ENCODE peak calls at places on chromosomes 5 and 9, in four cellular contexts. One of them, this sample, is unnamed. For H3K79me2 and H4K20me1, the result is how much of the 10 kb centered on the place peaks cover.

GRCh38 chr9:16131269-16131668 is 578.4 kb downstream of the CCDC171 start:
- DNase-seq in astrocyte: no peak
- DNase-seq in PC-3: peak
- DNase-seq in fibroblast of lung: peak
- DNase-seq in this sample: peak

GRCh38 chr5:175214152-175214551 is 229.8 kb downstream of the DRD1 start:
- DNase-seq in astrocyte: peak
- DNase-seq in PC-3: peak
- DNase-seq in fibroblast of lung: peak
- DNase-seq in this sample: peak

GRCh38 chr5:173458819-173459218 is 130.6 kb upstream of the STC2 start:
- DNase-seq in astrocyte: no peak
- DNase-seq in PC-3: peak
- DNase-seq in fibroblast of lung: peak
- DNase-seq in this sample: peak

GRCh38 chr5:136018814-136019777 is 9.7 kb upstream of the TGFBI start:
- DNase-seq in astrocyte: peak
- DNase-seq in PC-3: no peak
- DNase-seq in fibroblast of lung: peak
- DNase-seq in this sample: peak

GRCh38 chr5:143179126-143179740 is 224.3 kb downstream of the NR3C1 start:
- DNase-seq in astrocyte: no peak
- DNase-seq in PC-3: no peak
- DNase-seq in fibroblast of lung: no peak
- DNase-seq in this sample: no peak

GRCh38 chr5:141250576-141250975 is 5.4 kb downstream of the PCDHB15 start:
- DNase-seq in astrocyte: no peak
- DNase-seq in PC-3: no peak
- DNase-seq in fibroblast of lung: no peak
- DNase-seq in this sample: no peak

GRCh38 chr9:101486693-101487442 is 46.8 kb upstream of the RNF20 start:
- DNase-seq in astrocyte: peak
- DNase-seq in PC-3: no peak
- DNase-seq in fibroblast of lung: peak
- DNase-seq in this sample: peak

GRCh38 chr5:151132959-151133358 is 24.6 kb downstream of the ANXA6 start:
- DNase-seq in astrocyte: no peak
- DNase-seq in PC-3: no peak
- DNase-seq in fibroblast of lung: no peak
- DNase-seq in this sample: no peak

GRCh38 chr9:127180457-127181314 is 58.3 kb upstream of the ANGPTL2 start:
- DNase-seq in astrocyte: no peak
- DNase-seq in PC-3: no peak
- DNase-seq in fibroblast of lung: no peak
- DNase-seq in this sample: no peak

GRCh38 chr9:4292781-4293180 is 7.1 kb downstream of the GLIS3 start:
- DNase-seq in astrocyte: peak
- DNase-seq in PC-3: no peak
- DNase-seq in fibroblast of lung: peak
- DNase-seq in this sample: peak

GRCh38 chr5:16849821-16850220 is 86.3 kb downstream of the MYO10 start:
- DNase-seq in astrocyte: no peak
- DNase-seq in PC-3: no peak
- DNase-seq in fibroblast of lung: no peak
- DNase-seq in this sample: no peak

GRCh38 chr9:107975426-107976010 is 485.9 kb upstream of the KLF4 start:
- DNase-seq in astrocyte: no peak
- DNase-seq in PC-3: no peak
- DNase-seq in fibroblast of lung: no peak
- DNase-seq in this sample: no peak

GRCh38 chr5:173866249-173867172 is 21.6 kb upstream of the CPEB4 start:
- DNase-seq in astrocyte: no peak
- DNase-seq in PC-3: no peak
- DNase-seq in fibroblast of lung: no peak
- DNase-seq in this sample: no peak

GRCh38 chr5:38382898-38383297 is 124.5 kb downstream of the EGFLAM start:
- DNase-seq in astrocyte: peak
- DNase-seq in PC-3: peak
- DNase-seq in fibroblast of lung: peak
- DNase-seq in this sample: peak

GRCh38 chr5:150438873-150439546 is 10.5 kb downstream of the RPS14 start:
- DNase-seq in astrocyte: no peak
- DNase-seq in PC-3: peak
- DNase-seq in fibroblast of lung: peak
- DNase-seq in this sample: peak

GRCh38 chr5:91219803-91220371 is 163.2 kb downstream of the ARRDC3 start:
- DNase-seq in astrocyte: no peak
- DNase-seq in PC-3: peak
- DNase-seq in fibroblast of lung: no peak
- DNase-seq in this sample: no peak

GRCh38 chr9:98767196-98767595 is 29.2 kb downstream of the ANKS6 start:
- DNase-seq in astrocyte: no peak
- DNase-seq in PC-3: no peak
- DNase-seq in fibroblast of lung: no peak
- DNase-seq in this sample: no peak

GRCh38 chr5:57117601-57118000 is 56.3 kb upstream of the GPBP1 start:
- DNase-seq in astrocyte: no peak
- DNase-seq in PC-3: peak
- DNase-seq in fibroblast of lung: peak
- DNase-seq in this sample: no peak

GRCh38 chr9:89597711-89598707 is 6.8 kb upstream of the GADD45G start:
- DNase-seq in astrocyte: no peak
- DNase-seq in PC-3: peak
- DNase-seq in fibroblast of lung: peak
- DNase-seq in this sample: peak

GRCh38 chr5:5572010-5572982 is 149.8 kb downstream of the ICE1 start:
- DNase-seq in astrocyte: no peak
- DNase-seq in PC-3: no peak
- DNase-seq in fibroblast of lung: no peak
- DNase-seq in this sample: peak

GRCh38 chr5:115415143-115415491 is 118.7 kb upstream of the CCDC112 start:
- DNase-seq in astrocyte: peak
- DNase-seq in PC-3: peak
- DNase-seq in fibroblast of lung: peak
- DNase-seq in this sample: peak

GRCh38 chr5:51386916-51387853 is 3.9 kb downstream of the ISL1 start:
- DNase-seq in astrocyte: no peak
- DNase-seq in PC-3: no peak
- DNase-seq in fibroblast of lung: no peak
- DNase-seq in this sample: no peak

GRCh38 chr9:104227108-104227507 is 133.0 kb downstream of the SMC2 start:
- DNase-seq in astrocyte: no peak
- DNase-seq in PC-3: no peak
- DNase-seq in fibroblast of lung: peak
- DNase-seq in this sample: no peak

GRCh38 chr5:53166101-53166500 is 56.5 kb upstream of the MOCS2 start:
- DNase-seq in astrocyte: no peak
- DNase-seq in PC-3: no peak
- DNase-seq in fibroblast of lung: no peak
- DNase-seq in this sample: no peak

GRCh38 chr9:23291001-23291400 is 535.0 kb downstream of the ELAVL2 start:
- DNase-seq in astrocyte: no peak
- DNase-seq in PC-3: no peak
- DNase-seq in fibroblast of lung: no peak
- DNase-seq in this sample: no peak

GRCh38 chr5:9869616-9870288 is 239.6 kb upstream of the TAS2R1 start:
- DNase-seq in astrocyte: peak
- DNase-seq in PC-3: peak
- DNase-seq in fibroblast of lung: peak
- DNase-seq in this sample: peak

GRCh38 chr9:37936965-37937364 is 33.0 kb upstream of the SLC25A51 start:
- DNase-seq in astrocyte: peak
- DNase-seq in PC-3: no peak
- DNase-seq in fibroblast of lung: peak
- DNase-seq in this sample: peak

DNA sequence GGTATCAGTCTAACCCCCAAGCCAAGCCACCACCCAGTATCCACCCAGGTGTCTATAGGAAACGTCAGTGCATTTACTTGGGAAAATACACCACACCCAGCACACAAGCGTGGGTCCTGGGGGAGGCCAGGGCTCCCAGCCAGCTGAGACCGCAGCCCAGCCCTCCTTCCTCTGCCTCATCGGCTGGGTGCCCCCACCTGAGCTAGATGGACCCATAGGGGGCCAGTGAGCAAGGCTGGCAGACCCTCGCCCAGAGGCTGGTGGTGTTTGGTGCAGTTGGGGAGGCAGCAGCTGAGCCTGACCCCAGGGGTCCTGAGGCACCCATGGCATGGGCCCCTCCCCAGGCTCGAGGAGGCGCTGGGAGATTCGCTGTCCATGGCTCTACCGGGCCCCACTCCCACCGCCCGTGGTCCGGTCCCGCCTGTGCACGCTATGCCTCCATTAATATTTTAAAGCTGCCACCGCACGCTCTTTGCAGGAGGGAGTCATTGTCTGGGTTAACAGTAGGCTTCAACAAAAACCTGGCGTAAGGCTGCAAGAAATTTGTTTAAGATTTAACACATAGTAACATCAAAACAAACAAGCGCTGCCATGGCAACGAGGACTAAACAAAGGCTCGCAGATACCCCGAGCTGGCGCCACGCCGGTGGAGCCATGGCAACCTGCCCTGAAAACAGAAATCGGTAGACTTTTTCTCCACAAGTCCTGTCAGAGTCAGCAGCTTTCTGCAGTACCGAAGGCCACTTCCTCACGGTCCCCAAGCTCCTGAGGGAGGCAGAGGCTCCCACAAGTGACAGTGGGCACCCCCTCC is 20.6 kb downstream of the TPPP start:
- DNase-seq in astrocyte: peak
- DNase-seq in PC-3: peak
- DNase-seq in fibroblast of lung: peak
- DNase-seq in this sample: peak
- TF ChIP-seq EZH2 in astrocyte: no peak
- TF ChIP-seq EZH2 in PC-3: no peak
- TF ChIP-seq EZH2 in fibroblast of lung: no peak
- TF ChIP-seq EZH2 in this sample: peak

GRCh38 chr9:93479726-93480125 is 26.3 kb upstream of the FAM120AOS start:
- DNase-seq in astrocyte: no peak
- DNase-seq in PC-3: no peak
- DNase-seq in fibroblast of lung: no peak
- DNase-seq in this sample: peak

GRCh38 chr9:93475108-93475507 is 21.7 kb upstream of the FAM120AOS start:
- DNase-seq in astrocyte: no peak
- DNase-seq in PC-3: no peak
- DNase-seq in fibroblast of lung: no peak
- DNase-seq in this sample: no peak

GRCh38 chr9:93476924-93477323 is 23.5 kb upstream of the FAM120AOS start:
- DNase-seq in astrocyte: no peak
- DNase-seq in PC-3: no peak
- DNase-seq in fibroblast of lung: no peak
- DNase-seq in this sample: no peak

GRCh38 chr9:93475856-93476255 is 22.5 kb upstream of the FAM120AOS start:
- DNase-seq in astrocyte: no peak
- DNase-seq in PC-3: no peak
- DNase-seq in fibroblast of lung: peak
- DNase-seq in this sample: no peak

GRCh38 chr9:93477397-93477796 is 24.0 kb upstream of the FAM120AOS start:
- DNase-seq in astrocyte: no peak
- DNase-seq in PC-3: no peak
- DNase-seq in fibroblast of lung: no peak
- DNase-seq in this sample: no peak
- H3K79me2 ChIP-seq in astrocyte: half or more
- H3K79me2 ChIP-seq in PC-3: half or more
- H3K79me2 ChIP-seq in fibroblast of lung: under half
- H3K79me2 ChIP-seq in this sample: half or more

GRCh38 chr9:18472915-18473314 is 1.0 kb upstream of the ADAMTSL1 start:
- DNase-seq in astrocyte: no peak
- DNase-seq in PC-3: no peak
- DNase-seq in fibroblast of lung: peak
- DNase-seq in this sample: peak

GRCh38 chr9:18477121-18477705 is 3.3 kb downstream of the ADAMTSL1 start:
- DNase-seq in astrocyte: no peak
- DNase-seq in PC-3: no peak
- DNase-seq in fibroblast of lung: peak
- DNase-seq in this sample: peak

GRCh38 chr9:18472435-18472834 is 1.5 kb upstream of the ADAMTSL1 start:
- DNase-seq in astrocyte: no peak
- DNase-seq in PC-3: no peak
- DNase-seq in fibroblast of lung: no peak
- DNase-seq in this sample: no peak

GRCh38 chr9:18473551-18474279 is at the start of gene ADAMTSL1:
- DNase-seq in astrocyte: peak
- DNase-seq in PC-3: no peak
- DNase-seq in fibroblast of lung: peak
- DNase-seq in this sample: peak

DNA sequence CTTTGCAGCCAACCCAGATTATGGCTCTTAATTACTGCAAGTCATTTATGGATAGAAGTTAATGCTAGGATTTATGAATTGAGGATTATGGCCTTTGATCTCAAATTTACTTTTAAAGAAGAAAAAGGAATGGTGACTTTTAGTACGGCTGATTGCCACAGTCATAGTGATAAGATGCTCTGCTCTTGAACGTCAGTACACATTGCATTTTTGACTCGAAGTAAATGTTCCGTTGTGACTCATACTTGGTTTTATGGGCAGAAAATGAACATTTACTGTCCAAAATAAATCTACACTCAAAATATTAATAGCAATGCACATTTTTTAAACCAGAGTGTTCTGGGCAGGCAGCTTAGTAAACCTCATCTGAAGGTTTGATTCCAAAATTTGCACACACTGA is 825 bp downstream of the ADAMTSL1 start:
- DNase-seq in astrocyte: peak
- DNase-seq in PC-3: peak
- DNase-seq in fibroblast of lung: peak
- DNase-seq in this sample: peak
- H4K20me1 ChIP-seq in astrocyte: under half
- H4K20me1 ChIP-seq in PC-3: under half
- H4K20me1 ChIP-seq in fibroblast of lung: under half
- H4K20me1 ChIP-seq in this sample: under half

DNA sequence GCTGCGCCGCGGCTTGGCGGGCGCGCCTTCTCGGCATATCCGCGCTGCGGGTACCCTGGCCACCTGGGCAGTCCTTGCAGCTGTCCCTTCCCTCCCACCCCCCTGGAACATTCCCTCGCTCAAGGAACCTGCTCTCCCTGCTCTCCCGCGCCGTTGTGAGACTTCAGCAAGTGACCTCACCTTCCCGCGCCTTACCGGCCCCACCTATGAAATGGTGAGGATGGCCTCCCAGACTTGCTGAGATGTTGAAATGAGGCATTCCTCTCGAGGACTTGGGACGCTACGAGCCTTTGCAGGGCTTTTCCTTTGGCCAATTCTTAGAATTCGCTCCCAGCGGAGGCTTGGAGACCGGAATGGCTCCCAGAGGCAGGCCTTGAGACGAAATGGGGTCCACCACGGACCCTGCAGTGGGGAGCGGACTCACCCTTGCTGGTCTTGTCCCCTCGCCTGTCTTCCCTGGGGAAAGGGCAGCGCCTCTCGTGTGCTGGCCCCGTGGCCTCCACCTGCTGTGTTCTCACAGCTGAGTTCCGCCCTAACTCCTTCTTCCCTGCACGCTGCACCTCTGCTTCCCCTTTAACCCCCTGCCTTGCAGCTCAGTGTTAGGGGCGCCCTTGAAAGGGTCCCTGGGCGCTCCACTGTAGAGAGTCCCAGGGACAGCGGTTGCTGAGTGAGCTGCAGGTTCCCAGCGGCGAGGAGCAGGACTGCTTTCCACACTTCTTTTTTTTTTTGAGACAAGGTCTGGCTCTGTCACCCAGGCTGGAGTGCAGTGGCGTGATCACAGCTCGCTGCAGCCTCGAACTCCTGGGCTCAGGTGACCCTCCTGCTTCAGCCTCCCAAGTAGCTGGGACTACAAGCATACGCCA is 907 bp downstream of the HMCN2 start:
- DNase-seq in astrocyte: no peak
- DNase-seq in PC-3: no peak
- DNase-seq in fibroblast of lung: no peak
- DNase-seq in this sample: no peak
- TF ChIP-seq EZH2 in astrocyte: peak
- TF ChIP-seq EZH2 in PC-3: no peak
- TF ChIP-seq EZH2 in fibroblast of lung: peak
- TF ChIP-seq EZH2 in this sample: no peak

This sample was measured in GM23248.